ENCODE peak calls at places on chromosomes 1 and 21, in six cellular contexts. J, P, B, U, T and I are unnamed samples.
A peak's percentile ranks its signal among the peaks of the same experiment; 100 is the strongest.

GRCh38 chr21:27681841-27682240 is 715.0 kb upstream of the ADAMTS5 start:
- DNase-seq in B (no peak), T (no peak), U (no peak), J (no peak), P (no peak), I (no peak)

GRCh38 chr1:12232221-12232620 is 2.4 kb downstream of the VPS13D start:
- DNase-seq in T (no peak), J (no peak), B (no peak), U (no peak), P (no peak), I (no peak)

GRCh38 chr1:32816676-32817158 is 441 bp downstream of the YARS1 start:
- DNase-seq in J (no peak), U (no peak), P (peak; percentile 38), B (peak; percentile 50), T (no peak), I (no peak)

GRCh38 chr21:32467291-32467690 is 54.8 kb downstream of the EVA1C start:
- DNase-seq in P (no peak), T (no peak), U (no peak), J (peak; percentile 21), B (no peak), I (no peak)

GRCh38 chr1:145730900-145731299 is 11.6 kb downstream of the CD160 start:
- DNase-seq in P (no peak), J (no peak), U (no peak), B (no peak), T (no peak), I (no peak)

GRCh38 chr1:156547434-156547833 is 24.9 kb downstream of the IQGAP3 start:
- DNase-seq in J (no peak), T (no peak), U (no peak), B (no peak), P (no peak), I (no peak)

GRCh38 chr1:2543543-2544092 is 12.6 kb upstream of the TNFRSF14 start:
- DNase-seq in J (no peak), B (no peak), T (no peak), U (peak; percentile 44), P (no peak), I (peak; percentile 90)

GRCh38 chr1:209736467-209737117 is 19.3 kb upstream of the TRAF3IP3 start:
- DNase-seq in P (no peak), T (no peak), U (no peak), J (no peak), B (no peak), I (no peak)

GRCh38 chr1:83883979-83884378 is 115.0 kb downstream of the TTLL7 start:
- DNase-seq in J (no peak), P (no peak), U (no peak), B (no peak), T (no peak), I (no peak)

GRCh38 chr1:48773133-48773532 is 3.6 kb downstream of the BEND5 start:
- DNase-seq in T (no peak), U (no peak), B (no peak), P (no peak), J (no peak), I (no peak)

GRCh38 chr1:240000634-240001033 is 91.0 kb upstream of the FMN2 start:
- DNase-seq in J (no peak), T (peak; percentile 44), P (no peak), B (no peak), U (no peak), I (no peak)